ENCODE peak calls at places on chromosome 7, in four cellular contexts. Q is neuronal stem cell, G is mesendoderm, S is H9. F is an unnamed sample.

GRCh38 chr7:81714306-81714705 is 55.5 kb downstream of the HGF start:
- DNase-seq in G (no peak), S (no peak), Q (no peak), F (no peak)

GRCh38 chr7:28688651-28689050 is 269.5 kb downstream of the TRIL start:
- DNase-seq in S (no peak), G (no peak), Q (no peak), F (no peak)

GRCh38 chr7:38169862-38170261 is 8.2 kb upstream of the STARD3NL start:
- DNase-seq in S (no peak), Q (no peak), G (peak; percentile 7), F (no peak)

GRCh38 chr7:102934267-102934666 is 21.5 kb downstream of the LRRC17 start:
- DNase-seq in S (no peak), Q (no peak), G (no peak), F (no peak)

GRCh38 chr7:149764481-149765398 is 8.6 kb downstream of the ZNF467 start:
- DNase-seq in Q (no peak), G (peak; percentile 77), S (peak; percentile 75), F (peak; percentile 73)

GRCh38 chr7:47535033-47535703 is 46.7 kb downstream of the TNS3 start:
- DNase-seq in Q (peak; percentile 56), S (no peak), G (no peak), F (no peak)

GRCh38 chr7:1514407-1514806 is 10.2 kb upstream of the INTS1 start:
- DNase-seq in G (no peak), S (no peak), Q (no peak), F (no peak)

GRCh38 chr7:33716581-33717477 is 188.5 kb upstream of the BMPER start:
- DNase-seq in G (peak; percentile 87), Q (peak; percentile 42), S (no peak), F (no peak)

GRCh38 chr7:20954711-20955641 is 168.3 kb upstream of the SP8 start:
- DNase-seq in G (peak; percentile 68), Q (no peak), S (no peak), F (no peak)

GRCh38 chr7:42082144-42082543 is 154.9 kb downstream of the GLI3 start:
- DNase-seq in Q (no peak), S (no peak), G (no peak), F (no peak)

GRCh38 chr7:119664601-119665000 is 608.4 kb upstream of the KCND2 start:
- DNase-seq in S (no peak), G (peak; percentile 9), Q (no peak), F (no peak)

GRCh38 chr7:148624735-148625134 is 34.2 kb downstream of the C7orf33 start:
- DNase-seq in S (no peak), G (no peak), Q (no peak), F (no peak)

GRCh38 chr7:129489491-129489890 is 12.8 kb upstream of the SMKR1 start:
- DNase-seq in Q (no peak), S (no peak), G (peak; percentile 28), F (no peak)

GRCh38 chr7:121872831-121873764 is at the start of gene PTPRZ1:
- DNase-seq in S (peak; percentile 77), G (peak; percentile 82), Q (peak; percentile 97), F (peak; percentile 86)

GRCh38 chr7:13988765-13989137 is 715 bp downstream of the ETV1 start:
- DNase-seq in G (peak; percentile 87), S (peak; percentile 58), Q (peak; percentile 50), F (no peak)

GRCh38 chr7:150999497-151000225 is 8.8 kb downstream of the NOS3 start:
- DNase-seq in S (no peak), Q (no peak), G (no peak), F (no peak)

GRCh38 chr7:150999001-150999400 is 8.2 kb downstream of the NOS3 start:
- DNase-seq in G (no peak), Q (no peak), S (no peak), F (no peak)

GRCh38 chr7:151003572-151003971 is 12.8 kb downstream of the NOS3 start:
- DNase-seq in Q (no peak), G (no peak), S (no peak), F (no peak)

GRCh38 chr7:151001546-151001945 is 10.7 kb downstream of the NOS3 start:
- DNase-seq in Q (no peak), S (no peak), G (no peak), F (no peak)

DNA sequence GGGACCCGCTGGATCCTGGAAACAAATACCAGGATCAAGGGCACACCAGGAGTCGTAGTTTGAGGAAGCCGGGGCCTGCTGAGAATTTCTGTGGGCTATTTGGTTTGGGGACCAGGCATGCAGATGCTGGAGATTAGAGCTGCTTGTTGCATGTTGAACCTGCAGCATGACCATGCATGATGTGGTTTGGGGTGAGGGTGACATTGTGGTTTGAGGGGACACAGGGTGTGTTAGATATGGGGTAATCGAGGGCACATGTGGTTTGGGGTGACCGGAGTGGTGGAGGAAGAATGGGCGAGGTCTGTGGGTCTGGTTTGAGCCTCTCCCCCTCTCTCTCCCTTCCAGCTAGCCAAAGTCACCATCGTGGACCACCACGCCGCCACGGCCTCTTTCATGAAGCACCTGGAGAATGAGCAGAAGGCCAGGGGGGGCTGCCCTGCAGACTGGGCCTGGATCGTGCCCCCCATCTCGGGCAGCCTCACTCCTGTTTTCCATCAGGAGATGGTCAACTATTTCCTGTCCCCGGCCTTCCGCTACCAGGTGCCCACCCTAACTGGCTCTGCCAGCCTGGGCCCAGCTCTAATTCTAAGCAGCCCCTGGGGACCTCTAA is 10.2 kb downstream of the NOS3 start:
- DNase-seq in G (no peak), Q (no peak), S (no peak), F (no peak)
- H4K8ac ChIP-seq in G (no peak overlapping the region), Q (no peak overlapping the region), S (no peak overlapping the region), F (no peak overlapping the region)

GRCh38 chr7:134704827-134705226 is 58.2 kb downstream of the BPGM start:
- DNase-seq in G (no peak), S (no peak), Q (no peak), F (no peak)

GRCh38 chr7:134703781-134704180 is 57.1 kb downstream of the BPGM start:
- DNase-seq in S (no peak), Q (no peak), G (peak; percentile 56), F (no peak)

GRCh38 chr7:134702366-134703240 is 56.0 kb downstream of the BPGM start:
- DNase-seq in S (no peak), Q (no peak), G (no peak), F (no peak)

GRCh38 chr7:134701272-134701671 is 54.6 kb downstream of the BPGM start:
- DNase-seq in Q (no peak), S (no peak), G (peak; percentile 68), F (no peak)

DNA sequence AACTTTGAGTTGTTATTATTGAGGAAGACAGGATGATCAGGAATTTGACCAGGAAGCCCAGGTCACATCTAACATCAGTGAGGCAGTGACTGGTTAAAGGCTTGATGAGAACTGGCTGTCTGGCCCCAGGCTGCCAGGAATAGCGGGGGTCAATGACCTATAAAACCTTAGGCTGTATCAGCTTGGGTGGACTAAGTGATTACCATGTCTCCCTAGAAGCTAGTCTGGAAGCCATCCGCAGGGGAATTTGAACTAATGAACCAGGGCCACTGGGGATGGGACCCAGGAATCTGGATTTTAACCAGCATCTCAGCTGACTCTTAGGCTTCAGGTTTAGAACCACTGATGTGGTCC is 56.6 kb downstream of the BPGM start:
- DNase-seq in S (no peak), G (peak; percentile 23), Q (no peak), F (no peak)
- H4K8ac ChIP-seq in S (no peak overlapping the region), G (no peak overlapping the region), Q (no peak overlapping the region), F (no peak overlapping the region)

GRCh38 chr7:19107392-19108147 is 9.9 kb downstream of the TWIST1 start:
- DNase-seq in Q (peak; percentile 51), S (peak; percentile 59), G (peak; percentile 83), F (no peak)

GRCh38 chr7:19106308-19107141 is 10.9 kb downstream of the TWIST1 start:
- DNase-seq in G (peak; percentile 73), S (peak; percentile 64), Q (peak; percentile 51), F (peak; percentile 71)

GRCh38 chr7:19105546-19105945 is 11.9 kb downstream of the TWIST1 start:
- DNase-seq in S (no peak), Q (no peak), G (no peak), F (no peak)

GRCh38 chr7:19108985-19109946 is 8.2 kb downstream of the TWIST1 start:
- DNase-seq in Q (no peak), G (no peak), S (no peak), F (no peak)

DNA sequence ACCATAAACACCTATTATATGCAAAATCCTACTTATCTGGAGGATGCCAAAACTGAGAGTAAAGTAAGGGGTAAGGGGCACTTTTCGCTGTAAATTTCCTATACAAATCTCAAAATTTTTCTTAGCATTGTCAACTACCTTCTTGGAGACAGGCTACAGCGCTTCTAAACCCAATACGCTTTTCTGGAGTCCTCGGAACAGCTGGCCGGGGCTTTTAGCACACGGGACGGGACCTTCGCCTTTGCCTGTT is 10.4 kb downstream of the TWIST1 start:
- DNase-seq in G (no peak), S (no peak), Q (no peak), F (no peak)
- H4K8ac ChIP-seq in G (no peak overlapping the region), S (no peak overlapping the region), Q (no peak overlapping the region), F (no peak overlapping the region)

GRCh38 chr7:99373086-99374066 is 1.2 kb upstream of the ARPC1B start:
- DNase-seq in G (no peak), S (no peak), Q (no peak), F (no peak)

GRCh38 chr7:99372275-99373085 is 2.0 kb upstream of the ARPC1B start:
- DNase-seq in G (no peak), Q (no peak), S (no peak), F (no peak)

GRCh38 chr7:99375070-99375807 is 709 bp downstream of the ARPC1B start:
- DNase-seq in G (peak; percentile 70), S (peak; percentile 69), Q (no peak), F (no peak)

GRCh38 chr7:99371376-99371920 is 3.1 kb upstream of the ARPC1B start:
- DNase-seq in G (peak; percentile 42), Q (no peak), S (no peak), F (no peak)

GRCh38 chr7:99374121-99375064 is at the start of gene ARPC1B:
- DNase-seq in G (peak; percentile 83), Q (peak; percentile 67), S (peak; percentile 85), F (peak; percentile 80)
- H4K8ac ChIP-seq in G (peak within 1 kb of the TSS; percentile 95), Q (no peak within 1 kb of the TSS), S (no peak within 1 kb of the TSS), F (peak within 1 kb of the TSS; percentile 85)

DNA sequence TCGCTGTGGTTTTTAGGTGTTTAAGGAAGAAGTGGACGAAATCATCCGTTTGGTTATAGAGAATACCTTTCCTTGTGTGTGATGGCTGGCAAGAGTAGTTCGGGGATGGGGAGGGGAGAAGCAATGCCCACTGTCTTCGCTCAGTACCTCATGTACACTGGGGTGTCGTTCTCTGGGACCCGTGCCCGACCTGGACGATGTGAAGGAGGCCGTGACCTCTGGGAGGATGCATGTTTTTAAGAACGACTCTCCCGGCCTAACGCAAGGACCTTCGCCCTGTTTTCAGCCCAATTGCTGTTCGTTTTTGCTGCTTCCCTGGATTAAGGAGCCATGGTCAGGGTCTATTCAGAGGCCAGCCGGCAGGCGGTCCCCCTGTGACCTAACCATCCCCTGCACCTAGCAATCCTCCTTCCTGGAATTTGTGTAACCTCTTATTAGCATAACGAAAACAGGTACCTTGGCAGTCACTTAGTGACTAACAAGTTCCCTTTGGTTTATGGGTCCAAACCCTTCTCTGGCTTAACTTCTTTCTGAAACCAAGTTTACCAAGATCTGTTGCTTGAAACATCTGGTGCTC is 1.3 kb downstream of the NFE2L3 start:
- DNase-seq in Q (no peak), S (peak; percentile 61), G (peak; percentile 76), F (peak; percentile 61)
- H4K8ac ChIP-seq in Q (no peak overlapping the region), S (no peak overlapping the region), G (no peak overlapping the region), F (peak overlapping the region; percentile 73)